ENCODE peak calls at places on chromosomes 13 and 19, in five cellular contexts. L is stomach; P is psoas muscle; G is keratinocyte; Y is CD8-positive, alpha-beta T cell. S is an unnamed sample.

GRCh38 chr19:3055741-3056453 is 6.4 kb downstream of the TLE5 start:
- DNase-seq in L (peak; percentile 87), P (peak; percentile 40), G (no peak), Y (no peak), S (peak; percentile 59)

GRCh38 chr13:41827507-41828213 is 133.2 kb downstream of the VWA8 start:
- DNase-seq in L (no peak), P (no peak), G (no peak), Y (no peak), S (no peak)

GRCh38 chr19:33797821-33798633 is 1.4 kb downstream of the KCTD15 start:
- DNase-seq in L (peak; percentile 57), P (peak; percentile 55), G (no peak), Y (no peak), S (peak; percentile 30)

GRCh38 chr19:13302521-13303270 is 152.5 kb downstream of the IER2 start:
- DNase-seq in L (no peak), P (no peak), G (no peak), Y (no peak), S (no peak)

GRCh38 chr19:15453906-15454305 is 4.2 kb upstream of the WIZ start:
- DNase-seq in L (no peak), P (no peak), G (no peak), Y (no peak), S (no peak)

GRCh38 chr19:46355991-46356669 is 9.2 kb downstream of the PPP5C start:
- DNase-seq in L (no peak), P (no peak), G (no peak), Y (no peak), S (no peak)

GRCh38 chr19:33281296-33281926 is 20.9 kb downstream of the CEBPA start:
- DNase-seq in L (no peak), P (no peak), G (no peak), Y (no peak), S (no peak)

GRCh38 chr19:7932930-7933300 is 7.0 kb upstream of the CTXN1 start:
- DNase-seq in L (no peak), P (no peak), G (no peak), Y (no peak), S (no peak)

GRCh38 chr19:22144394-22144793 is 52.4 kb downstream of the ZNF676 start:
- DNase-seq in L (no peak), P (no peak), G (no peak), Y (no peak), S (no peak)

GRCh38 chr13:70249332-70250064 is 141.2 kb upstream of the KLHL1 start:
- DNase-seq in L (no peak), P (no peak), G (no peak), Y (no peak), S (peak; percentile 2)

GRCh38 chr13:42597505-42597904 is 23.6 kb downstream of the TNFSF11 start:
- DNase-seq in L (no peak), P (no peak), G (no peak), Y (no peak), S (no peak)

GRCh38 chr19:750640-751423 is at the start of gene MISP:
- DNase-seq in L (peak; percentile 84), P (no peak), G (no peak), Y (no peak), S (peak; percentile 98)

GRCh38 chr19:41837981-41838708 is 6.3 kb downstream of the LYPD4 start:
- DNase-seq in L (no peak), P (no peak), G (no peak), Y (no peak), S (no peak)

GRCh38 chr19:9877775-9878510 is 42.8 kb downstream of the PIN1 start:
- DNase-seq in L (no peak), P (no peak), G (no peak), Y (no peak), S (no peak)

GRCh38 chr13:45718063-45718462 is 15.9 kb downstream of the CBY2 start:
- DNase-seq in L (no peak), P (no peak), G (no peak), Y (no peak), S (no peak)

GRCh38 chr13:48636550-48636949 is 17.2 kb upstream of the CYSLTR2 start:
- DNase-seq in L (no peak), P (no peak), G (no peak), Y (no peak), S (no peak)

GRCh38 chr13:36975172-36975571 is 24.0 kb downstream of the ALG5 start:
- DNase-seq in L (no peak), P (no peak), G (no peak), Y (no peak), S (no peak)

GRCh38 chr13:24165746-24166145 is 5.2 kb downstream of the SPATA13 start:
- DNase-seq in L (no peak), P (no peak), G (no peak), Y (no peak), S (no peak)

GRCh38 chr19:41870401-41870873 is 6.6 kb upstream of the CD79A start:
- DNase-seq in L (no peak), P (no peak), G (no peak), Y (no peak), S (peak; percentile 81)

GRCh38 chr13:26707122-26708006 is 53.2 kb downstream of the GPR12 start:
- DNase-seq in L (no peak), P (no peak), G (no peak), Y (peak; percentile 60), S (peak; percentile 45)

GRCh38 chr13:20815469-20815868 is 41.7 kb upstream of the EEF1AKMT1 start:
- DNase-seq in L (no peak), P (no peak), G (no peak), Y (no peak), S (no peak)

GRCh38 chr13:48043789-48044503 is 6.4 kb downstream of the NUDT15 start:
- DNase-seq in L (no peak), P (no peak), G (no peak), Y (no peak), S (peak; percentile 70)

GRCh38 chr19:13825489-13826475 is 30.5 kb downstream of the ZSWIM4 start:
- DNase-seq in L (no peak), P (no peak), G (no peak), Y (no peak), S (no peak)

GRCh38 chr13:38759390-38759789 is 72.5 kb downstream of the FREM2 start:
- DNase-seq in L (no peak), P (no peak), G (no peak), Y (no peak), S (no peak)

GRCh38 chr19:16944626-16945363 is 56.0 kb downstream of the F2RL3 start:
- DNase-seq in L (peak; percentile 20), P (no peak), G (no peak), Y (no peak), S (no peak)

GRCh38 chr13:28628250-28628649 is 30.7 kb upstream of the POMP start:
- DNase-seq in L (no peak), P (no peak), G (no peak), Y (no peak), S (no peak)

DNA sequence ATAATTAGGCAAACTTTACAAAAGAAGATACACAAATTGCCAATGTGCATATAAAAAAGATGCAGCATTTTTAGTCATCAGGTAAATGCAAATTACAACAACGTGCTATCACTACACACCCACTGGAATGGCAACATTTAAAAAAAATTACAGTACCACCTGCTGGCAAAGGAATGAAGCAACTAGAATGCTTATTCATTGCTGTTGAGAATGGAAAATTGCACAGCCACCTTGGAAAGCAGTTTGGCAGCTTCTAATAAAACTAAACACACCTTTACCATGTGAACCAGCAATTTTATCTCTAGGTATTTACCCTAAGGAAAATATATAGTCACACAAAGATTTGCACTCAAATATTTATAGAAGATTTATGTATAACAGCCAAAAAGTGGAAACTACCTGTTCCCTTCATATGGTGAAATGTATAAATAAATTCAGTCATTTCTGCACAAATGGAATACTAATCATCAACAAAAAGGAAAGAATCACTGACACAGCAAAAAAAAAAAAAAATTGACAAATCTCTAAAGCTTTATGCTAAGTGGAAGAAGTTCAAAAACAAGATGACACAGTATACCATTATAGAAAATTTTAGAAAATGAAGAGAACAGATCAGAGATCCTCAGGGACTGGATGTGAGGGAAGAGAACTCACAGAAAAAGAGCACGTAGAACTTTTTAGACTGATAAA is 30.3 kb downstream of the OXGR1 start:
- DNase-seq in L (no peak), P (no peak), G (no peak), Y (no peak), S (no peak)
- H3K4me1 ChIP-seq in L (no peaks in the 10 kb centered on the region), P (no peaks in the 10 kb centered on the region), G (no peaks in the 10 kb centered on the region), Y (no peaks in the 10 kb centered on the region), S (no peaks in the 10 kb centered on the region)

GRCh38 chr19:49359851-49360845 is 2.1 kb downstream of the TEAD2 start:
- DNase-seq in L (no peak), P (no peak), G (no peak), Y (no peak), S (no peak)

GRCh38 chr19:49362048-49362925 is at the start of gene TEAD2:
- DNase-seq in L (peak; percentile 73), P (peak; percentile 77), G (no peak), Y (no peak), S (peak; percentile 32)

GRCh38 chr19:49363265-49364082 is at the start of gene DKKL1:
- DNase-seq in L (peak; percentile 100), P (peak; percentile 99), G (peak; percentile 98), Y (peak; percentile 77), S (peak; percentile 96)

GRCh38 chr19:49362926-49363264 is 679 bp upstream of the TEAD2 start:
- DNase-seq in L (peak; percentile 30), P (peak; percentile 52), G (no peak), Y (no peak), S (no peak)

DNA sequence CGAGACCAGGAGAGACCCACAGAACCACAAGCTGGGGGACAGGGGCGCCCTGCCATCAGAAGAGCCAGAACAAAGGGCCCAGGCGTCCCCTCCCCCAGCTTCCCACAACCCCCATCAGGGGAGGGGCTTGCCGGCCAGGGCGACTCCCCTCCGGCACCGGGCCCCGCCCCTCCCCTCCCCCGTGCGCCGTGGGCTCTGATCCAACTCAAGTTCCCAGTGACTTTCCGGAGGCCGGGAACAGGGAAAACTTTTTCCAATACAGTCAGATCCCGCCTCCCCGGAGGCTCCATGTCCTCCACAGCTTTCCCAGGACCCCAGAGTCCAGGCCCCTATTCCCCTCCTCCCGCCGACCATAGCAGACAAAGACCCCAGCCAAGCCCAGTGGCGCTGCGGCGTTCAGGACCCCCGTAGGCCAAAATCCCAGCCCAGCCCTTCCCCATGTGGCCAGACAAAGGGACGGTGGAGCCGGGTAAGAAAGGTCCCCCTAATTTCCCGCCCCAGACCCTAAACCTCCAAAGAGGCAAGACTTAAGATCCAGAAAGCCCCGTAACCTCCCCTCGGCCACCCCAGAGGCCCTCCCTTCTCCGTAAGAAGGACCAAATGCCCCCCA is 673 bp downstream of the TEAD2 start:
- DNase-seq in L (peak; percentile 80), P (peak; percentile 77), G (no peak), Y (no peak), S (peak; percentile 47)
- H3K27ac ChIP-seq in L (peak overlapping the region; percentile 93), P (peak overlapping the region; percentile 79), G (no peak overlapping the region), Y (no peak overlapping the region), S (peak overlapping the region; percentile 47)

DNA sequence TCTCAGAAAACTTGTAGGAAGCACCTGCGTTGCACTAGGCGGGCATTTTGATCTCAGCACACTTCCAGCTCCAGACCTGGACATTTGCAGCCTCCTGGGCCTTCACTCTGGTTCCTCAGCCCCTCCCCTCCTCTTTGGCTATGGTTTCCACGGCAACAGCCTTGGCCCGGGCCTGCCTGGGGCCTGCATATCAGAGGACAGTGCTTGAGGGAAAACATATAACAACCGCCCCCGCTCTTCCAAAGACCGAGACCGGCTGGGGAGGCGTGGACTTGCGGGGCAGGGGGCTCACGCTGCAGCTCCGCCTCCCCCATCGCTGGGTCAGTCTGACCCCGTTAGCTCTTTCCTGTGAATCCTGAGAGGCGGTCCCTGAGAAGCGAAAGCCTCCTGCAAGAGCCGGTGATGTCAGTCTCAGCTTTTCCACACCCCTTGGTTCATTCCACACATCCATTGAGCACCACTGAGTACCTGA is 125.7 kb upstream of the PEG3 start:
- DNase-seq in L (no peak), P (no peak), G (no peak), Y (no peak), S (no peak)
- H3K9me3 ChIP-seq in L (no peaks in the 10 kb centered on the region), P (no peaks in the 10 kb centered on the region), G (no peaks in the 10 kb centered on the region), Y (no peaks in the 10 kb centered on the region), S (peaks cover 5% of the 10 kb centered on the region)

GRCh38 chr19:52638601-52639000 is 446 bp upstream of the ZNF83 start:
- DNase-seq in L (no peak), P (peak; percentile 33), G (no peak), Y (no peak), S (no peak)
- H3K4me1 ChIP-seq in L (peaks cover 24% of the 10 kb centered on the region), P (no peaks in the 10 kb centered on the region), G (peaks cover 11% of the 10 kb centered on the region), Y (peaks cover 14% of the 10 kb centered on the region), S (no peaks in the 10 kb centered on the region)

S was measured in small intestine.